ENCODE peak calls at places on chromosome 5, in four cellular contexts. A, V, F and W are unnamed samples.

GRCh38 chr5:107542428-107542827 is 128.3 kb downstream of the EFNA5 start:
- DNase-seq in A (peak; percentile 10), V (peak; percentile 65), F (no peak), W (no peak)

GRCh38 chr5:172674155-172674554 is 33.1 kb downstream of the NEURL1B start:
- DNase-seq in A (no peak), V (no peak), F (no peak), W (no peak)

GRCh38 chr5:124641154-124641792 is 105.2 kb downstream of the ZNF608 start:
- DNase-seq in A (no peak), V (no peak), F (no peak), W (no peak)

GRCh38 chr5:75734913-75735789 is 17.9 kb upstream of the POC5 start:
- DNase-seq in A (peak; percentile 31), V (no peak), F (peak; percentile 19), W (peak; percentile 34)

GRCh38 chr5:85109616-85110015 is 724.9 kb upstream of the EDIL3 start:
- DNase-seq in A (no peak), V (no peak), F (no peak), W (no peak)

GRCh38 chr5:170632266-170632984 is 128.6 kb downstream of the KCNIP1 start:
- DNase-seq in A (no peak), V (no peak), F (peak; percentile 25), W (no peak)

GRCh38 chr5:4942831-4943178 is 197.3 kb upstream of the ADAMTS16 start:
- DNase-seq in A (no peak), V (no peak), F (no peak), W (no peak)

GRCh38 chr5:68424799-68425537 is 209.4 kb downstream of the PIK3R1 start:
- DNase-seq in A (peak; percentile 38), V (no peak), F (no peak), W (no peak)

GRCh38 chr5:17327048-17327447 is 109.6 kb downstream of the BASP1 start:
- DNase-seq in A (no peak), V (no peak), F (no peak), W (no peak)

GRCh38 chr5:14199902-14200301 is 56.8 kb downstream of the TRIO start:
- DNase-seq in A (no peak), V (peak; percentile 53), F (no peak), W (no peak)

GRCh38 chr5:88667187-88668141 is 215.5 kb downstream of the MEF2C start:
- DNase-seq in A (no peak), V (no peak), F (no peak), W (peak; percentile 74)

GRCh38 chr5:98308960-98309359 is 464.5 kb upstream of the RGMB start:
- DNase-seq in A (no peak), V (no peak), F (no peak), W (no peak)

GRCh38 chr5:140977003-140977402 is 10.7 kb downstream of the PCDHAC2 start:
- DNase-seq in A (no peak), V (no peak), F (no peak), W (no peak)

GRCh38 chr5:58761418-58761817 is 178.5 kb downstream of the RAB3C start:
- DNase-seq in A (no peak), V (no peak), F (no peak), W (no peak)

GRCh38 chr5:33343661-33344327 is 97.0 kb upstream of the TARS1 start:
- DNase-seq in A (no peak), V (no peak), F (no peak), W (no peak)

GRCh38 chr5:96597441-96598020 is 64.6 kb upstream of the CAST start:
- DNase-seq in A (no peak), V (no peak), F (no peak), W (no peak)

DNA sequence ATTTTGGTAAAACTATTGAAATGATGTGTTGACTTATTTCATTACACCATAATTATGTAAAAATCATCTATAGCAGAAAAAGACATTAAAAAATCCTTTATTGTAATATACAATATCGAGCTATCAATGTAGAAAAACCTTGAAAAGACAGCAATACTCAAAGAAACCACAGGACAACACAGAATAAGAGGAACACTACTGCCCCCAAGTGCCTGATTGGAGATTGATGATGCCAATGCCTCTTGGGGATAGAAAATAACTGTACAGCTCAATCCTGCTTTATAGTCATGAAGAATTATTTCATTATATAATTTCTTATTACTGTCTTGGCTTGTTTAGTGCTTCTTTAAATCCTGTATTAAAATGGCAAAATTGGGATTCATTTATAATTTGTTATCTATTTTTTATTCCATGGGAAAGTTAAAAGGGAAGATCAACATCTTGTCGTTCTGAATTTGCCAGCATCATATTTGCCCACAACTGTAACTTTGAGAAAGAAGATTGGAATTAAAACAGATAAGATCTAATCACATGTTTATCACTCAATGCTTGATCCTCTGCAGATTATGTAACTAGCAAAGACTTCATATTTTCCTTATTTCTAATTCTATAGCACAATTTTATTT is 337.5 kb downstream of the CDH9 start:
- DNase-seq in A (peak; percentile 20), V (no peak), F (peak; percentile 56), W (peak; percentile 45)
- TF ChIP-seq CTCF in A (peak; percentile 34), V (no peak), F (peak; percentile 79), W (peak; percentile 63)

GRCh38 chr5:112049738-112050137 is 292.7 kb upstream of the NREP start:
- DNase-seq in A (no peak), V (no peak), F (no peak), W (no peak)
- TF ChIP-seq CTCF in A (no peak), V (no peak), F (no peak), W (no peak)

GRCh38 chr5:51399636-51399993 is 16.4 kb downstream of the ISL1 start:
- DNase-seq in A (no peak), V (no peak), F (no peak), W (no peak)
- TF ChIP-seq CTCF in A (no peak), V (no peak), F (no peak), W (no peak)

GRCh38 chr5:178196986-178197385 is 7.3 kb upstream of the HNRNPAB start:
- DNase-seq in A (peak; percentile 32), V (no peak), F (no peak), W (peak; percentile 54)
- TF ChIP-seq CTCF in A (peak; percentile 45), V (no peak), F (peak; percentile 53), W (peak; percentile 57)

DNA sequence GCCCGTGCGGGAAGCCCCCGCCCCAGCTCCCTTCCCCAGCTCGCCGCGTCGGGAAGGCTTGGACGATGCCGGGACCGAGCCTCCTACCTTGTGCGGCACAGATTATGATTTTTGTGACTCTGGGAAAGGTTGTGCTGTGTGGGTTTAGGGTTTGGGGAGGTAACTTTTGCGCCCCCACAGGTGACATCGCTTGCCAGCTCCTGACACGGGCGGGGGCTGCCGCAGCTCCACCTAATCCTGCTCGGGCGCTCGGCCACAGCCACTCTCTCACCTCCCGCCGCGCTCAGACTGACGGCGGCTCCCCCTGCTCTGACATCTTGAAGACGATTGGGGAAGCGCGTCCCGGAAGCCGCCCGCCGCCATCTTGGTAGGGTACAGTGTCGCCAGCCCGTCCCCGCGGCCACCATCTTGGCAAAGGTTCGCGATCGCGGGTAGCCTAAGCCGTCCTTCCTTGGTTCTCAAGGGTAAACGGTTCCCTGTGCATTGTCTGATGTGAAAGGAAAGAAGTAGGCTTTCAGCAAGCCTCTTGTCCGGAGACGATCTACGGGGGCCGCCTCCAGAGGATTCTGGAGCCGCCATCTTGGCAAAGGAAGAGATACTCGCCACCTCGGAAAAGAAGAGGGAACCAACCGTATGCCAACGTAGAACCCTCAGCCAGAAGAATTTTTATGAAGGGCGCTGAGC is 1.7 kb upstream of the NR3C1 start:
- DNase-seq in A (peak; percentile 73), V (peak; percentile 91), F (peak; percentile 88), W (peak; percentile 90)
- TF ChIP-seq CTCF in A (peak; percentile 24), V (no peak), F (no peak), W (no peak)

GRCh38 chr5:148374693-148375360 is 8.9 kb upstream of the FBXO38 start:
- DNase-seq in A (peak; percentile 27), V (peak; percentile 9), F (peak; percentile 20), W (peak; percentile 19)
- TF ChIP-seq CTCF in A (peak; percentile 55), V (no peak), F (peak; percentile 86), W (peak; percentile 71)